ENCODE peak calls at places on chromosomes 13 and 19, in six cellular contexts. G, H, Q, V, A and P are unnamed samples.

GRCh38 chr13:76982051-76982450 is 9.8 kb upstream of the CLN5 start:
- DNase-seq in H (no peak), V (no peak), G (no peak), Q (no peak), A (peak), P (no peak)

GRCh38 chr19:37082307-37082706 is 4.1 kb downstream of the ZNF420 start:
- DNase-seq in G (no peak), H (no peak), V (no peak), Q (no peak), A (no peak), P (no peak)

GRCh38 chr19:56707821-56708220 is 36.3 kb upstream of the ZNF835 start:
- DNase-seq in A (no peak), V (no peak), G (no peak), H (no peak), Q (no peak), P (no peak)

GRCh38 chr19:30670011-30670329 is 297.8 kb downstream of the ZNF536 start:
- DNase-seq in V (no peak), H (no peak), Q (no peak), G (no peak), A (no peak), P (no peak)

GRCh38 chr19:1811942-1812425 is at the start of gene ATP8B3:
- DNase-seq in H (no peak), V (no peak), G (peak), A (no peak), Q (peak), P (no peak)

GRCh38 chr19:41785653-41786052 is 10.7 kb upstream of the CEACAM3 start:
- DNase-seq in A (peak), H (peak), Q (peak), G (peak), V (peak), P (peak)

GRCh38 chr13:28173793-28174192 is 35.4 kb downstream of the PAN3 start:
- DNase-seq in H (no peak), Q (no peak), A (no peak), G (no peak), V (no peak), P (no peak)

GRCh38 chr13:23806874-23807522 is 82.2 kb downstream of the MIPEP start:
- DNase-seq in V (no peak), Q (no peak), A (no peak), H (no peak), G (no peak), P (no peak)

GRCh38 chr13:76822691-76823267 is 63.4 kb downstream of the KCTD12 start:
- DNase-seq in V (no peak), H (peak), A (no peak), Q (no peak), G (no peak), P (no peak)

GRCh38 chr13:24997367-24997967 is 98.5 kb upstream of the PABPC3 start:
- DNase-seq in V (no peak), H (peak), A (peak), G (peak), Q (no peak), P (peak)

GRCh38 chr13:23618341-23618740 is 48.1 kb downstream of the TNFRSF19 start:
- DNase-seq in G (no peak), V (no peak), Q (no peak), H (peak), A (no peak), P (no peak)

GRCh38 chr13:110617326-110618072 is 2.2 kb downstream of the NAXD start:
- DNase-seq in A (peak), V (no peak), G (no peak), H (peak), Q (no peak), P (no peak)

GRCh38 chr19:55095260-55096060 is 19.8 kb downstream of the EPS8L1 start:
- DNase-seq in Q (peak), V (no peak), A (no peak), G (peak), H (no peak), P (no peak)

GRCh38 chr13:35984776-35985453 is 146.3 kb downstream of the DCLK1 start:
- DNase-seq in Q (peak), G (no peak), A (no peak), H (no peak), V (no peak), P (no peak)

GRCh38 chr19:29779921-29780320 is 31.9 kb upstream of the CCNE1 start:
- DNase-seq in Q (peak), A (no peak), H (no peak), V (no peak), G (no peak), P (no peak)

GRCh38 chr13:98461525-98462240 is 115.2 kb downstream of the STK24 start:
- DNase-seq in A (no peak), H (no peak), Q (no peak), V (no peak), G (no peak), P (no peak)

GRCh38 chr19:13689050-13689449 is 75.3 kb upstream of the MRI1 start:
- DNase-seq in H (peak), Q (peak), G (peak), V (peak), A (peak), P (peak)

GRCh38 chr19:9065457-9066014 is 21.3 kb upstream of the OR1M1 start:
- DNase-seq in A (no peak), Q (peak), H (no peak), G (no peak), V (no peak), P (no peak)

GRCh38 chr13:73103238-73103637 is 44.4 kb downstream of the KLF5 start:
- DNase-seq in A (no peak), G (no peak), Q (no peak), H (no peak), V (no peak), P (no peak)

GRCh38 chr19:11160119-11160768 is 4.7 kb upstream of the SPC24 start:
- DNase-seq in A (no peak), G (peak), Q (no peak), V (no peak), H (peak), P (no peak)

GRCh38 chr19:54525636-54526035 is 23.0 kb downstream of the LAIR2 start:
- DNase-seq in H (no peak), A (peak), G (no peak), V (no peak), Q (no peak), P (no peak)

GRCh38 chr19:351976-352625 is 7.5 kb upstream of the MIER2 start:
- DNase-seq in A (no peak), H (no peak), Q (no peak), G (no peak), V (no peak), P (no peak)

GRCh38 chr13:75993823-75994222 is 357.7 kb downstream of the LMO7 start:
- DNase-seq in Q (no peak), H (no peak), V (no peak), A (peak), G (no peak), P (no peak)

GRCh38 chr19:11538232-11539036 is at the start of gene CNN1:
- DNase-seq in H (peak), A (peak), Q (peak), V (no peak), G (peak), P (no peak)

GRCh38 chr13:26254583-26255102 is 714 bp downstream of the CDK8 start:
- DNase-seq in V (no peak), H (peak), Q (peak), A (peak), G (peak), P (no peak)

GRCh38 chr13:57491318-57491717 is 140.2 kb upstream of the PCDH17 start:
- DNase-seq in H (no peak), G (no peak), A (no peak), V (no peak), Q (no peak), P (no peak)

GRCh38 chr13:93409816-93410215 is 183.2 kb downstream of the GPC6 start:
- DNase-seq in V (no peak), H (no peak), G (no peak), A (no peak), Q (no peak), P (no peak)

GRCh38 chr13:109369357-109370052 is 416.9 kb downstream of the IRS2 start:
- DNase-seq in Q (no peak), A (no peak), G (no peak), V (no peak), H (no peak), P (no peak)

GRCh38 chr13:26062853-26063444 is 11.1 kb upstream of the SHISA2 start:
- DNase-seq in H (peak), A (peak), Q (no peak), G (no peak), V (no peak), P (peak)

DNA sequence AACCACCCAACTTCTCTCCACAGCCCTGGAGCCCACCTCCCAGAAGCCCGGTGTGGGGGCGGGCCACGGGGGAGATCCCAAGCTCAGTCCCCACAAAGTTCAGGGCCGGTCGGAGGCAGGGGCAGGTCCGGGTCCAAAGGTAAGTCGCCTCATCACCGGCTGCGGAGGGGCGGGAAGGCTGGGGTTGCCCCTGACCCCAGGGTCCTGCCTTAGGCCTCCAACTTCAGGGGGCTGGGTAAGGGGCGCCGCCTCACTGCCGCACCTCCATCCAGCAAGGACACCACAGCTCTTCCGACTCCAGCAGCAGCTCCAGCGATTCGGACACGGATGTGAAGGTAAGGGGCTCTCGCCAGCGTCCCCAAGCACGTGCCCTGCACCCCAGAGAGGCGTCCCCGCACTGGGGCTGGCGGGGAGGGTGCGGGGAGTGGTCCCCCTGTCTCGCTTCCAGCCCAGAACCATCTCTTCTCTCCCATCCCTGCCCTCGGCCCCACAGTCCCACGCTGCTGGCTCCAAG is 358 bp downstream of the C19orf33 start:
- DNase-seq in V (no peak), H (no peak), G (no peak), A (no peak), Q (peak), P (no peak)
- H3K9ac ChIP-seq in V (no peak), H (peak), G (no peak), A (peak), Q (peak), P (no peak)

GRCh38 chr19:40625406-40626120 is 24.4 kb downstream of the LTBP4 start:
- DNase-seq in G (peak), Q (no peak), H (no peak), V (no peak), A (no peak), P (no peak)

GRCh38 chr19:40626918-40627317 is 25.7 kb downstream of the LTBP4 start:
- DNase-seq in G (no peak), H (no peak), Q (no peak), V (no peak), A (no peak), P (no peak)

GRCh38 chr19:40629346-40629745 is 28.2 kb downstream of the LTBP4 start:
- DNase-seq in H (no peak), A (no peak), V (no peak), G (no peak), Q (no peak), P (no peak)

GRCh38 chr19:40630571-40631160 is 29.5 kb downstream of the LTBP4 start:
- DNase-seq in V (no peak), G (no peak), H (no peak), Q (no peak), A (no peak), P (no peak)

GRCh38 chr19:40627486-40628279 is 26.5 kb downstream of the LTBP4 start:
- DNase-seq in H (no peak), G (no peak), V (no peak), A (no peak), Q (no peak), P (no peak)
- TF ChIP-seq EZH2 in H (no peak), G (no peak), V (no peak), A (no peak), Q (no peak), P (no peak)

GRCh38 chr13:96179309-96179708 is 89.4 kb downstream of the HS6ST3 start:
- DNase-seq in V (no peak), Q (no peak), H (no peak), G (no peak), A (no peak), P (no peak)

GRCh38 chr13:96178759-96179158 is 88.9 kb downstream of the HS6ST3 start:
- DNase-seq in H (no peak), A (no peak), V (no peak), Q (no peak), G (no peak), P (no peak)

DNA sequence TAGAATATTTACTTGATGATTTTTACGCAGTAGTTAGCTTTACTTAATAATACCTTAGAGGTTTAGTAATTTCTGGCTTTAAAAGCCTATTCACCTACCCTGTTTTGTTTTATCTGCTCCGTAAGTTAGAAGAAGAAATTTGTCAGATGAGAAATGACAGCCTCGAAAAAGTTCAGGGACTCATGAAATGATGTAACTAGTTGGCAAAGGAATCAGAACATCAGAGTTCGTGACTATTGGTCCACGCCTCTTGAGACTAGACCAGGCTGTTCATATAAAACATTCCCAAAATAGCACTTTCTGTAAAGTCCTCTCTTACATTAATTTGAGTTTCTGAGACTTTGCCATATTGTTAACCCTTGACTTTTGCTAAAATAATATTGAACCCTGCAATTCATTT is 92.0 kb downstream of the HS6ST3 start:
- DNase-seq in A (no peak), Q (no peak), V (no peak), G (no peak), H (no peak), P (no peak)
- TF ChIP-seq POLR2AphosphoS5 in A (no peak), Q (no peak), V (no peak), G (no peak), H (no peak), P (no peak)

GRCh38 chr13:46668302-46668720 is 115.3 kb downstream of the LRCH1 start:
- DNase-seq in Q (no peak), G (no peak), A (no peak), V (no peak), H (peak), P (no peak)
- H3K9ac ChIP-seq in Q (no peak), G (no peak), A (no peak), V (peak), H (no peak), P (no peak)

GRCh38 chr19:6534451-6535093 is 3.7 kb downstream of the TNFSF9 start:
- DNase-seq in Q (peak), H (no peak), V (no peak), G (no peak), A (no peak), P (no peak)
- TF ChIP-seq EZH2 in Q (peak), H (no peak), V (no peak), G (no peak), A (no peak), P (no peak)

DNA sequence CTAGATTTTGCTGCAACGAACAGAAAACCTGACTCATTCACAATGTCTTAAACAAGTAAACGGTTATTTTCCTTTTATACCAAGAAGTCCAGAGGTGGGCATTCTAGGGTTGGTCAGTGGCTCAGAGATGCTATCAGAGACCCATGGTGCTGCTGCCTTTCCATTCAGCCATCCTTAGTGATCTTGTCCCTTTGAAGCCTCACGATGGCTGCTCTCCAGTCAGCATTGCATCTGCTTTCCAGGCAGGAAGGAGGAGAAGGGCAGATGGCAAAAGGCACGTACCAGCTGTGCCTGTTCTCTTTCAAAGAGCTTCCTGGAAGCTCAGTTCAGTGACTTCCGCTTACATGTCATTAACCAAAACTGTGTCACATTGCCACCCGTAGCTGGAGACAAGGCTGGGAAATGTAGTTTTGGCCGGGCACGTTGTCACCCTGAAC is 30.1 kb downstream of the WDFY2 start:
- DNase-seq in Q (no peak), V (peak), A (no peak), G (no peak), H (no peak), P (no peak)
- TF ChIP-seq POLR2AphosphoS5 in Q (no peak), V (peak), A (no peak), G (no peak), H (no peak), P (no peak)

DNA sequence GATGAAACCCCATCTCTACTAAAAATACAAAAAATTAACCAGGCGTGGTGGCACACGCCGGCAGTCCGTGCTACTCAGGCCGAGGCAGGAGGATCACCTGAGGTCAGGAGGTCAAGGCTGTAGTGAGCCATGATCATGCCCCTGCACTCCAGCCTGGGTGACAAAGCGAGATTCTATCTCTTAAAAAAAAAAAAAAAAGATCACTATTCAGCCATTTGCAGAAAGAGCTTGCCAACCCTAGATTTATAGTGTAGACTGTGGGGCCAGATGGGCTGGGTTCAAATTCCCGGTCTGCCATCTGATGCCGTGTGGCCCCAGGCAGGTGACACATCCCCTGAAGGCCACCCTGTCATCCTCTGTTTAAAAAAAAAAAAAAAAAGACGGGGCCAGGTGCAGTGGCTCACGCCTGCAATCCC is 28.9 kb downstream of the SMIM24 start:
- DNase-seq in H (no peak), G (no peak), A (no peak), Q (no peak), V (no peak), P (no peak)
- H3K9ac ChIP-seq in H (peak), G (no peak), A (no peak), Q (no peak), V (no peak), P (no peak)

DNA sequence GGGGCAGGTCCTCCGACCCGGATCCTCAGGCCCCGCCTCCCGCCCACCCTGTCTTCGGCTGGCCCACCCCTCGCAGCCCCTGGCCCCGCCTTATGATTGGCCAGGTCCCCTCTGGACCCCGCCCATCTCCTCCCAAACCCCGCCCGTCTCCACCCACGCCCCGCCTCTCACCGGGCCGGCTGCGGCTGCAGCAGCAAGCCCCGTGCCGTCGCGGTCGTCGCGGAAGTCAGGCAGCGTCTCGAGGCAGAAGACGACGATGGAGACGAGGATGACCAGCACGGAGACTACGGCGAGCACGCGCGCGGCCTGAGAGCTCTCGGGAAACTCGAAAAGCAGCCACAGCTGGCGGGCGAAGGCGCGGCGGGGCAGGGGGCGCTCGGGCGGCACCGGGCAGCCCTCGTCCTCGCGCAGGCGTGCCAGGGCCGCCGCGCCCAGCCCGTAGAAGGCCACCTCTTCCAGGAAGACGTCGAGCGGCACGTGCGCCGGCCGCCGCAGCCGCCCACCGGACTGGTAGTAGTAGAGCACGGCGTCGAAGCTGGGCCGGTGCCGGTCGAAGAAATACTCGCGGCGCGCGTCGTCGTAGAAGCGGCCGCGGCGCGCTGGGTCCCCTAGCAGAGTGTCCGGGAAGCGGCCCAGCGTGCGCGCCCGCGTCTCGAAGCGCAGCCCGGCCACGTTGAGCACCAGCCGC is 495 bp downstream of the KCNA7 start:
- DNase-seq in G (peak), A (no peak), V (no peak), H (no peak), Q (peak), P (no peak)
- TF ChIP-seq EZH2 in G (no peak), A (no peak), V (no peak), H (peak), Q (no peak), P (no peak)

DNA sequence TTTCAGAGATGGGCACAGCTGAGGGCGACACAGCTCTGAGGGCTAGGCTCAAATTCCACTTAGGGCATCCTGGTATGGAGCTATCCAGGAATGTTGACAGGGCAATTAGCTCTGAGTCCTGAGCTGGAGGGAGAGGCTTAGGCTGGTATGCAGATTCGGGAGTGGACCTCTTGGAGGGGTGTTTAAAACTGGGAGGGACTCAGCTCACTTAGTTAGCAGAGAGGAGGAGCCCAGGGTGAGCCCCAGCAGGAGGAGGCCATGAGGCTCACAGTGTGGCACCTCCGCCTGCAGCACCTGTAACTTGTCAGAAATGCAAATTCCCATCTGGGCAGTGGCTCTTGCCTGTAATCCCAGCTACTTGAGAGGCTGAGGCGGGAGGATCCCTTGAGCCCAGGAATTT is 10.2 kb upstream of the NOP53 start:
- DNase-seq in Q (no peak), G (no peak), H (no peak), A (no peak), V (no peak), P (no peak)
- TF ChIP-seq POLR2AphosphoS5 in Q (no peak), G (no peak), H (no peak), A (no peak), V (no peak), P (no peak)